ENCODE peak calls at places on chromosomes 5 and 9, in five cellular contexts. E, F, B, A and Q are unnamed samples.

GRCh38 chr5:170432669-170433068 is 43.5 kb upstream of the KCNMB1 start:
- DNase-seq in E (no peak), F (no peak), B (no peak), A (no peak), Q (no peak)

GRCh38 chr5:14741131-14741530 is 76.6 kb downstream of the OTULIN start:
- DNase-seq in E (no peak), F (no peak), B (no peak), A (no peak), Q (no peak)

GRCh38 chr9:70412678-70413426 is 1.6 kb downstream of the KLF9 start:
- DNase-seq in E (peak), F (no peak), B (peak), A (no peak), Q (no peak)

GRCh38 chr5:142013734-142014495 is 1.1 kb upstream of the GNPDA1 start:
- DNase-seq in E (peak), F (no peak), B (peak), A (no peak), Q (no peak)

GRCh38 chr9:28471261-28471660 is 898.0 kb upstream of the C9orf72 start:
- DNase-seq in E (no peak), F (no peak), B (no peak), A (no peak), Q (no peak)

GRCh38 chr5:53418409-53418808 is 62.0 kb upstream of the FST start:
- DNase-seq in E (no peak), F (no peak), B (no peak), A (no peak), Q (no peak)

GRCh38 chr5:116747881-116748280 is 173.3 kb upstream of the SEMA6A start:
- DNase-seq in E (peak), F (no peak), B (no peak), A (no peak), Q (no peak)

GRCh38 chr9:81264516-81264915 is 424.8 kb downstream of the TLE1 start:
- DNase-seq in E (no peak), F (no peak), B (no peak), A (no peak), Q (no peak)

GRCh38 chr9:102985162-102985900 is 9.8 kb upstream of the CYLC2 start:
- DNase-seq in E (no peak), F (no peak), B (no peak), A (no peak), Q (no peak)

GRCh38 chr9:35948451-35948850 is 9.5 kb downstream of the OR2S2 start:
- DNase-seq in E (no peak), F (no peak), B (no peak), A (no peak), Q (no peak)

GRCh38 chr5:160534125-160534524 is 112.5 kb downstream of the PTTG1 start:
- DNase-seq in E (no peak), F (no peak), B (no peak), A (no peak), Q (no peak)

GRCh38 chr5:174327317-174327864 is 281.9 kb downstream of the NSG2 start:
- DNase-seq in E (peak), F (peak), B (peak), A (no peak), Q (peak)

GRCh38 chr5:159451197-159452052 is 121.1 kb upstream of the IL12B start:
- DNase-seq in E (no peak), F (peak), B (no peak), A (no peak), Q (no peak)

GRCh38 chr5:147167529-147167928 is 67.3 kb upstream of the STK32A start:
- DNase-seq in E (peak), F (no peak), B (no peak), A (no peak), Q (no peak)

GRCh38 chr5:168995024-168995423 is 305.9 kb downstream of the SLIT3 start:
- DNase-seq in E (peak), F (no peak), B (no peak), A (no peak), Q (no peak)

GRCh38 chr5:168989731-168990505 is 311.0 kb downstream of the SLIT3 start:
- DNase-seq in E (peak), F (no peak), B (no peak), A (no peak), Q (no peak)

GRCh38 chr5:168991311-168991710 is 309.6 kb downstream of the SLIT3 start:
- DNase-seq in E (no peak), F (no peak), B (no peak), A (no peak), Q (no peak)

GRCh38 chr5:168991991-168992390 is 308.9 kb downstream of the SLIT3 start:
- DNase-seq in E (no peak), F (no peak), B (no peak), A (no peak), Q (no peak)

DNA sequence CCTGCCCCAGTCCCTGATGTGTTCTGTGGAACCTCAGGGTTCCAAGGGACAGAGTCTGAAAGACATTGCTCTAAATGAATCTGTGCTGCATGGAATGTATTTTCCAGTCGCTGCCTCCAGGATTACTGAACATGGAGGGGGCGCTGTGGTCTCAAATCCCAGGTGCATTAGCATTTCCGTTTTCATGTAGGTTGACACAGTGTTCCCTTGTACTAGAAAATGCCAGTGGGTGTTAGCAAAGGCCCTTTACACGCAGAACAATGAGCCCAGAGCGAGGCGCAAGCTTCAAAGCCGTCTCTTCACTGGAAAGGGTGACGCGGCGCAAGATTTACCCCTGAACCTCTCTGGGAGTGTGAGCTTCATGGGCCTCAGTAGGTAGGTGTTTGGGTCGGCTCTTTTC is 308.3 kb downstream of the SLIT3 start:
- DNase-seq in E (peak), F (peak), B (no peak), A (no peak), Q (no peak)
- TF ChIP-seq SRF in E (no peak), F (no peak), B (no peak), A (no peak), Q (no peak)

DNA sequence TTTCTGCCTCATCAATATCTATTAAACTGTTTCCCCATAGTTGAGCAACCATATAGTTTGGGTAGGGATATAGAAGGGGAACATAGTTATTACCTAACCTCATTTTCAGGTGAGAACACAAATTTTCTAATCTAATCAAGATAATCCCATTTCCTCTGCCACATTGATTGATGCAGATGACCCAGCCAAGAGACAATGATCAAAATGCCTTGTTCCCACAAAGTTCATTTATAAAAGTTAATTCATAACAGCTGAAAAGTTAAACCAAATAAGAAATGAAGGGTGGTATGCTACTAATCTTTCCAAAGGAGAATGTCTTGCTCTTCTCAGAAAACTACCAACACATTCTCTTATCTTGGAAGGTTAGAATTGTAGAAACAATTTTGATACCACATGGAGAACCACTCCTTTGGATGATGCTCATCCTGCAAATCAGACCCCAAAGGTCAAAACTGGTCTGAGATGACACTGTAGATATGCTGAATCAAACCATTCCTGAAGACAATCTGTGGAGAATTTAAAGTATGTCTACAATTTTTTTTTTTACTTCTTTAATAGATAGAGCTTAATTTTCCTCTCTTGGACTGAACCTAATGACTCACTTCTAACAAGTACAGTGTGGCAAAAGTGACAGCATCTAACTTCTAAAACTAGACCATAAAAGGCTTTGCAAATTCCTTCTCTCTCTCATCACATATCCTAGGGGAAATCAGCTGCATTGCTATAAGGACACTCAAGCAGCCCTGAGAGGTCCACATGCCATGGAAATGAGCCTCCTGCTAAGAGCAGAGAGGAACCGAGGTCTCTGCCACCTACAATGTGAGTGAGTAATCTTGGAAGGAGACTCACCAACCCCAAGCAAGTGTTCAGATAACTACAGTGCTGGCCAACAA is 586.7 kb upstream of the TUSC1 start:
- DNase-seq in E (no peak), F (no peak), B (no peak), A (no peak), Q (no peak)
- TF ChIP-seq SRF in E (no peak), F (no peak), B (no peak), A (no peak), Q (no peak)

GRCh38 chr5:77285442-77285841 is 75.0 kb downstream of the PDE8B start:
- DNase-seq in E (no peak), F (no peak), B (no peak), A (no peak), Q (no peak)
- TF ChIP-seq SRF in E (no peak), F (no peak), B (no peak), A (no peak), Q (no peak)

DNA sequence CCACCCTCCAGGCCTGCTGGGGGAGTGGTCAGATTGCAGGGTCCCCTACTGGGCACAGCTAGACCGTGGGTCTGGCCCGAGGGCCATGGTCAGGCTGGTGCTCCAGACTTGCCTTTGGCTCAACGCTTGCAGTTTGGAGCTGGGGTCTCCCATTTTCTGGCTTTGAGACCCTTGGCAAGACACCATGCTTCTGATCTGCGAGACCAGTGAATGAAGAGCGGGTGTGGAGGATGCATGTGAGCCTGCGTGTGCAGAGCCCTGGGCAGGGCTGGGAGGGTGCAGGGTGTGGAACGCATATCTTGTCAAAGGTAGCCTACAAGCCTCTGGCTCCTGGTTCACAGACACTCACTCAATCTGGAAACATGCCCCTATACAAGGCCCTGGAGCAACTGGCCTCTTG is 6.1 kb upstream of the MRNIP start:
- DNase-seq in E (no peak), F (no peak), B (no peak), A (no peak), Q (no peak)
- TF ChIP-seq SRF in E (no peak), F (no peak), B (no peak), A (no peak), Q (no peak)

GRCh38 chr9:123406016-123406415 is 50.0 kb downstream of the CRB2 start:
- DNase-seq in E (no peak), F (no peak), B (no peak), A (no peak), Q (no peak)

GRCh38 chr9:123410281-123410910 is 54.4 kb downstream of the CRB2 start:
- DNase-seq in E (no peak), F (no peak), B (no peak), A (no peak), Q (no peak)

GRCh38 chr9:123408313-123409266 is 52.6 kb downstream of the CRB2 start:
- DNase-seq in E (no peak), F (no peak), B (no peak), A (no peak), Q (no peak)

GRCh38 chr9:123407537-123407828 is 51.5 kb downstream of the CRB2 start:
- DNase-seq in E (no peak), F (no peak), B (no peak), A (no peak), Q (no peak)

GRCh38 chr9:123406691-123407536 is 50.9 kb downstream of the CRB2 start:
- DNase-seq in E (no peak), F (no peak), B (peak), A (no peak), Q (no peak)
- TF ChIP-seq SRF in E (no peak), F (no peak), B (no peak), A (no peak), Q (no peak)

DNA sequence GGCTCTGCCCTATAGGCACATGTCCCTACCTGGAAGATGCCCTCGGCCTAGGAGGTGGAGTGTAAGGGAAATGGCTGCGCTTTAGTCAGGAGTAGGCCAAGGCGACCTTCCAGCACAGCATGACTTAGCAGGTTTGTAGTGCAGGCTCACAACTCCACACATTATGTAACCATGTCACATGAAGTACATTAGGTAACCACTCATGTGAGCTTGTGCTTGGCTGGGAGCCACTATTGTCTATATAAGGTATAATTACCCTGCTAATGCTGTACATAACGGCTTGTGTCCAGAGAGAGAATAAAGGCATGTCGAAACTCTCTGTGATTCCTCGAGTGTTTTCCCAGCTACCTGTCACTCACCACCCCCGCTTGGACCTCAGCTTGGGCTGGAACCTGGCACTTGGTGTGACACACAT is 74.9 kb downstream of the CAMK4 start:
- DNase-seq in E (peak), F (no peak), B (no peak), A (no peak), Q (no peak)
- TF ChIP-seq SRF in E (no peak), F (no peak), B (no peak), A (no peak), Q (no peak)

GRCh38 chr5:1840741-1841521 is 39.7 kb downstream of the NDUFS6 start:
- DNase-seq in E (no peak), F (no peak), B (no peak), A (no peak), Q (peak)
- TF ChIP-seq SRF in E (no peak), F (no peak), B (no peak), A (no peak), Q (no peak)

DNA sequence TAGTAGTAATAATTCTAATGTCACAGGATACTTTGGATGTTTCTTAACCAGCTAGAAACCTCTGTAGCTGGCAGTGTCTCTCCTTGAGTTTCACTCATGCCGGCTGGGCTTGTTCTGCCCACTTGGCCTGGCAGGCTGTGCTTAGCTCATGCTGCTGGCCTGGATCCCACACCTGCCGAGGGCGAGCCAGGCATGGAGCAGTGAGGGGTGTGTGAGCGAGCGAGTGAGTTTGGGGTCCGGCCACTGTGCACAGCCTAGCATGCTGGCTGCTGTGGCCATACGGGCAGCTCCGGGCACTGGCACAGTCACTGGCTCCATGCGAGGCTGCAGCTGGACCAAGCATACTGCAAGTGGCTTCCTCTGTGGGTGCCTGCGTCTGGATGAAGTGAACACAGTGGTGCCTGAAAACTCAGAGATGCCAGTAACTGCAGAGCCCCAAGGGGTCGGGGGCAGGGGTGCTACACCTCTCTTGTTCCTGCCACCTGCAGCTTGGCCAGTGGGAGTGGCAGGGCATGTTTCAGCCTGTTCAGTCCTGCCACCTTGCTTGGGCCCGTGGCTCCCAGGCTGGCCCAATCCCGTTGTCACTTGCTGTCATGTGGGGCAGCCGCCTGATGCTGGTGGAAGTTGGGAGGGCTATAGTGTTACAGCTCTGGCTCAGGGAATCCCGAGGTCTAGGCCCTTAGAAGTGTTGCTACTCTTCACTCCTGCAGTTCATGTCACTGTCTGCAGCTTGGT is 9.9 kb downstream of the FSD1L start:
- DNase-seq in E (no peak), F (no peak), B (no peak), A (no peak), Q (no peak)
- TF ChIP-seq SRF in E (no peak), F (no peak), B (no peak), A (no peak), Q (no peak)

DNA sequence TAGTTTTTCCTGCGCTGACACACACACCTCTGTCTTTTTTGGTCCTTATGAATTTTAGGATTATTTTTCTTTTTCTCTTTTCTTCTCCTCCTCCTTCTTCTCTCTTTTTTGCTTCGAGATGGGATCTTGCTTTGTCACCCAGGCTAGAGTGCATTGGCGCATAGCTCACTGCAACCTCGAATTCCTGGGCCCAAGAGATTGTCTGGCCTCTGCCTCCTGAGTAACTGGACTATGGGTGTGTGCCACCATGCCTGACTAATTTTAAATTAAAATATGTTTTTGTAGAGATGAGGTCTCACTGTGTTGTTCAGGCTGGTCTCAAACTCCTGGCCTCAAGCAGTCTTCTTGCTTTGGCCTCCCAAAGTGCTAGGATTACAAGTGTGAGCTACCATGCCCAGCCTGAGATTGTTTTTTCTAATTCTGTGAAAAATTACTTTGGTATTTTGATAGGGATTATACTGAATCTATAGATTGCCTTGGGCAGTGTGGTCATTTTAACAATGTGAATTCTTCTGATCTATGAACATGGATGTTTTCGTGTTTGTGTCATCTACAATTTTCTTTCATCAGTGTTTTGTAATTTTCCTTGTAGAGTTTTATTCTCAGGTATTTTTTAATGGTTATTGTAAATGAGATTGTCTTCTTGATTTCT is 7.7 kb downstream of the AHRR start:
- DNase-seq in E (no peak), F (no peak), B (no peak), A (no peak), Q (no peak)
- TF ChIP-seq SRF in E (no peak), F (no peak), B (no peak), A (no peak), Q (no peak)